ENCODE peak calls at places on chromosomes 1 and 21, in six cellular contexts. Z is activated CD8-positive, alpha-beta memory T cell treated with anti-CD3 and anti-CD28 coated beads, Interleukin-2, amount 50 U/mL, for 4 hours; I is left ventricle myocardium superior; K is NCI-H2107; A is activated effector memory CD4-positive, alpha-beta T cell treated with anti-CD3 and anti-CD28 coated beads, Interleukin-2, amount 50 U/mL, for 16 hours; N is HCT116. C is an unnamed sample.

GRCh38 chr1:151811181-151811580 is 6.0 kb upstream of the LINGO4 start:
- DNase-seq in K (no peak), N (no peak), I (no peak), A (peak), Z (no peak), C (no peak)

GRCh38 chr1:168972887-168973286 is 133.6 kb upstream of the ATP1B1 start:
- DNase-seq in Z (no peak), A (no peak), K (peak), I (no peak), N (no peak), C (no peak)

GRCh38 chr1:24973315-24973714 is 43.2 kb upstream of the RUNX3 start:
- DNase-seq in A (no peak), N (no peak), I (no peak), Z (no peak), K (no peak), C (no peak)

GRCh38 chr1:52348704-52349301 is 17.2 kb downstream of the CC2D1B start:
- DNase-seq in K (peak), A (no peak), Z (no peak), N (no peak), I (no peak), C (no peak)

GRCh38 chr1:110123224-110123623 is 11.0 kb downstream of the UBL4B start:
- DNase-seq in K (no peak), Z (no peak), I (no peak), A (no peak), N (no peak), C (no peak)

GRCh38 chr1:21909787-21910503 is 27.2 kb downstream of the HSPG2 start:
- DNase-seq in N (no peak), I (peak), Z (peak), K (no peak), A (no peak), C (peak)

GRCh38 chr1:240027059-240027462 is 64.6 kb upstream of the FMN2 start:
- DNase-seq in N (no peak), K (peak), Z (no peak), I (no peak), A (no peak), C (peak)

GRCh38 chr1:173635116-173635515 is at the start of gene TEX50:
- DNase-seq in A (no peak), I (no peak), Z (no peak), N (no peak), K (no peak), C (no peak)

GRCh38 chr21:31732538-31732864 is 583 bp upstream of the SCAF4 start:
- DNase-seq in I (no peak), N (no peak), A (no peak), Z (no peak), K (no peak), C (no peak)

GRCh38 chr1:4711944-4712343 is 57.5 kb downstream of the AJAP1 start:
- DNase-seq in N (no peak), Z (no peak), K (no peak), A (no peak), I (no peak), C (no peak)

GRCh38 chr1:178513278-178513983 is 522 bp downstream of the TEX35 start:
- DNase-seq in A (no peak), Z (no peak), K (no peak), I (peak), N (no peak), C (no peak)

GRCh38 chr1:19861842-19862530 is 20.2 kb upstream of the OTUD3 start:
- DNase-seq in I (no peak), Z (no peak), K (no peak), N (no peak), A (no peak), C (no peak)

GRCh38 chr1:214584805-214585766 is 17.9 kb upstream of the CENPF start:
- DNase-seq in I (no peak), A (no peak), K (peak), Z (no peak), N (peak), C (no peak)

GRCh38 chr1:154557939-154558609 is 388 bp downstream of the UBE2Q1 start:
- DNase-seq in K (no peak), I (peak), A (peak), N (no peak), Z (peak), C (peak)

GRCh38 chr1:182968151-182968741 is 15.3 kb upstream of the SHCBP1L start:
- DNase-seq in N (peak), K (no peak), Z (no peak), A (no peak), I (no peak), C (no peak)

GRCh38 chr1:40395211-40396175 is 22.0 kb downstream of the SMAP2 start:
- DNase-seq in A (no peak), N (no peak), K (no peak), I (no peak), Z (no peak), C (no peak)

GRCh38 chr1:39818482-39818881 is 29.8 kb upstream of the BMP8B start:
- DNase-seq in K (no peak), A (no peak), I (no peak), N (no peak), Z (no peak), C (no peak)

GRCh38 chr1:37073752-37074151 is 39.4 kb upstream of the GRIK3 start:
- DNase-seq in A (no peak), N (no peak), Z (no peak), K (peak), I (no peak), C (no peak)

GRCh38 chr1:180462099-180462498 is 40.3 kb downstream of the ACBD6 start:
- DNase-seq in Z (no peak), N (no peak), A (no peak), I (no peak), K (no peak), C (no peak)